ENCODE peak calls at places on chromosomes 11 and 22, in seven cellular contexts. F is GM12878, M is K562, S is H1, V is HCT116, A is SK-N-SH, W is HepG2. I is an unnamed sample.

GRCh38 chr22:28736296-28737155 is 5.1 kb downstream of the CHEK2 start:
- DNase-seq in M (no peak), F (no peak), V (no peak), A (no peak), W (no peak), S (no peak), I (no peak)

GRCh38 chr11:10642298-10642697 is 51.3 kb downstream of the IRAG1 start:
- DNase-seq in W (no peak), M (no peak), F (no peak), V (no peak), S (no peak), A (no peak), I (no peak)

GRCh38 chr11:6418958-6419611 is at the start of gene APBB1:
- DNase-seq in A (peak), W (no peak), S (no peak), M (peak), V (no peak), F (no peak), I (peak)

GRCh38 chr11:16818284-16818683 is 79.8 kb downstream of the C11orf58 start:
- DNase-seq in M (no peak), V (no peak), W (peak), A (no peak), S (no peak), F (no peak), I (no peak)

GRCh38 chr11:62713343-62713742 is 5.9 kb downstream of the GNG3 start:
- DNase-seq in F (no peak), S (no peak), W (no peak), V (no peak), M (peak), A (no peak), I (no peak)

GRCh38 chr11:22656128-22656527 is 10.3 kb upstream of the GAS2 start:
- DNase-seq in V (no peak), W (no peak), A (no peak), F (no peak), M (no peak), S (no peak), I (no peak)

GRCh38 chr11:130272336-130272735 is 42.4 kb downstream of the ZBTB44 start:
- DNase-seq in S (no peak), F (no peak), W (no peak), V (no peak), A (no peak), M (no peak), I (no peak)

GRCh38 chr11:47071871-47072270 is 104.8 kb downstream of the ARFGAP2 start:
- DNase-seq in M (no peak), S (no peak), F (no peak), V (no peak), W (no peak), A (peak), I (no peak)

GRCh38 chr11:128336203-128336602 is 251.2 kb downstream of the ETS1 start:
- DNase-seq in V (no peak), A (no peak), S (no peak), F (no peak), M (no peak), W (peak), I (no peak)

GRCh38 chr11:25838918-25839611 is 492.9 kb upstream of the ANO3 start:
- DNase-seq in V (no peak), F (no peak), A (no peak), S (no peak), M (no peak), W (no peak), I (peak)

GRCh38 chr22:17777005-17777716 is 2.9 kb upstream of the BID start:
- DNase-seq in F (peak), W (peak), V (no peak), S (no peak), A (no peak), M (peak), I (no peak)
- TF ChIP-seq JUND in F (no peak), W (no peak), V (no peak), S (no peak), A (no peak), M (peak), I (no peak)

GRCh38 chr22:43213962-43214361 is 27.0 kb upstream of the TTLL12 start:
- DNase-seq in V (no peak), F (no peak), M (no peak), A (no peak), W (no peak), S (no peak), I (no peak)

GRCh38 chr22:43210631-43211515 is 23.9 kb upstream of the TTLL12 start:
- DNase-seq in M (no peak), V (no peak), F (no peak), A (no peak), W (no peak), S (no peak), I (no peak)

GRCh38 chr22:43212434-43212952 is 25.6 kb upstream of the TTLL12 start:
- DNase-seq in W (no peak), M (no peak), V (no peak), F (no peak), A (no peak), S (no peak), I (no peak)

GRCh38 chr22:43211941-43212433 is 25.1 kb upstream of the TTLL12 start:
- DNase-seq in W (no peak), A (no peak), F (no peak), V (no peak), M (no peak), S (no peak), I (no peak)

GRCh38 chr22:43213066-43213465 is 26.1 kb upstream of the TTLL12 start:
- DNase-seq in M (peak), A (no peak), V (no peak), F (no peak), W (no peak), S (no peak), I (no peak)
- TF ChIP-seq JUND in M (no peak), A (no peak), V (no peak), F (no peak), W (no peak), S (no peak), I (no peak)

GRCh38 chr11:72840780-72841179 is 26.6 kb downstream of the ATG16L2 start:
- DNase-seq in S (no peak), F (no peak), M (no peak), A (no peak), V (no peak), W (no peak), I (no peak)

GRCh38 chr11:72844356-72844755 is 30.1 kb downstream of the ATG16L2 start:
- DNase-seq in A (no peak), M (no peak), F (no peak), V (no peak), S (no peak), W (no peak), I (no peak)

GRCh38 chr11:72841397-72841796 is 27.2 kb downstream of the ATG16L2 start:
- DNase-seq in F (no peak), M (no peak), W (no peak), S (no peak), V (no peak), A (no peak), I (no peak)

GRCh38 chr11:72842126-72842525 is 27.9 kb downstream of the ATG16L2 start:
- DNase-seq in W (no peak), V (no peak), S (no peak), F (no peak), M (no peak), A (no peak), I (no peak)

GRCh38 chr11:72842644-72843330 is 28.6 kb downstream of the ATG16L2 start:
- DNase-seq in S (no peak), F (no peak), M (no peak), V (no peak), A (no peak), W (no peak), I (no peak)
- TF ChIP-seq JUND in S (no peak), F (no peak), M (no peak), V (no peak), A (no peak), W (no peak), I (no peak)

GRCh38 chr11:8561461-8561860 is 32.6 kb downstream of the STK33 start:
- DNase-seq in A (no peak), F (no peak), W (no peak), S (no peak), M (no peak), V (no peak), I (no peak)

GRCh38 chr11:8564526-8564925 is 29.5 kb downstream of the STK33 start:
- DNase-seq in V (no peak), S (no peak), F (no peak), A (no peak), M (no peak), W (no peak), I (no peak)

GRCh38 chr11:8567597-8568198 is 26.3 kb downstream of the STK33 start:
- DNase-seq in V (no peak), F (no peak), A (no peak), W (no peak), S (no peak), M (no peak), I (no peak)

GRCh38 chr11:8566613-8567210 is 27.3 kb downstream of the STK33 start:
- DNase-seq in V (peak), M (peak), S (no peak), A (peak), F (peak), W (peak), I (peak)
- TF ChIP-seq JUND in V (no peak), M (no peak), S (no peak), A (no peak), F (no peak), W (no peak), I (no peak)

GRCh38 chr22:22241554-22241898 is 3.1 kb upstream of the VPREB1 start:
- DNase-seq in W (no peak), M (no peak), F (no peak), V (no peak), A (no peak), S (no peak), I (no peak)
- TF ChIP-seq JUND in W (no peak), M (no peak), F (no peak), V (no peak), A (no peak), S (no peak), I (no peak)

GRCh38 chr22:45505991-45506743 is 3.5 kb downstream of the FBLN1 start:
- DNase-seq in A (no peak), M (no peak), W (no peak), V (no peak), F (no peak), S (no peak), I (no peak)
- TF ChIP-seq JUND in A (no peak), M (no peak), W (no peak), V (no peak), F (no peak), S (no peak), I (no peak)

GRCh38 chr11:109123811-109124787 is 297.9 kb upstream of the C11orf87 start:
- DNase-seq in M (no peak), A (no peak), W (no peak), F (no peak), V (no peak), S (no peak), I (peak)
- TF ChIP-seq JUND in M (no peak), A (no peak), W (no peak), F (no peak), V (no peak), S (no peak), I (no peak)

I was measured in T47D.